ENCODE peak calls at places on chromosomes 2 and 18, in four cellular contexts. J, S, G and U are unnamed samples.

GRCh38 chr2:25079050-25079635 is 37.3 kb downstream of the EFR3B start:
- DNase-seq in J (no peak), S (no peak), G (no peak), U (no peak)

GRCh38 chr2:109129356-109129920 is 433 bp downstream of the SH3RF3 start:
- DNase-seq in J (peak), S (peak), G (no peak), U (peak)

GRCh38 chr2:146997945-146998344 is 846.9 kb upstream of the ACVR2A start:
- DNase-seq in J (no peak), S (no peak), G (no peak), U (no peak)

GRCh38 chr2:239731998-239732665 is 293.0 kb downstream of the NDUFA10 start:
- DNase-seq in J (no peak), S (no peak), G (no peak), U (peak)

GRCh38 chr2:45121236-45121927 is 112.1 kb upstream of the SIX2 start:
- DNase-seq in J (no peak), S (no peak), G (no peak), U (no peak)

GRCh38 chr2:108965540-108966299 is 23.3 kb downstream of the EDAR start:
- DNase-seq in J (no peak), S (peak), G (no peak), U (no peak)

GRCh38 chr18:74929110-74929509 is 279.8 kb downstream of the PTGR3 start:
- DNase-seq in J (no peak), S (no peak), G (no peak), U (no peak)

GRCh38 chr18:75638597-75639467 is 211.3 kb upstream of the SMIM21 start:
- DNase-seq in J (peak), S (no peak), G (peak), U (no peak)

GRCh38 chr18:9526458-9526857 is 51.1 kb downstream of the RALBP1 start:
- DNase-seq in J (no peak), S (no peak), G (no peak), U (no peak)